ENCODE peak calls at places on chromosomes 13 and 19, in four cellular contexts. T is stimulated activated CD4-positive, alpha-beta T cell treated with anti-CD3 and anti-CD28 coated beads, Interleukin-15, amount 100 ng/mL, for 48 hours; Z is activated naive CD8-positive, alpha-beta T cell treated with anti-CD3 and anti-CD28 coated beads for 36 hours; F is hippocampal formation. S is an unnamed sample.
A peak's percentile ranks its signal among the peaks of the same experiment; 100 is the strongest.

GRCh38 chr19:13622727-13623126 is 116.4 kb upstream of the CACNA1A start:
- DNase-seq in T (no peak), Z (no peak), F (no peak), S (no peak)

GRCh38 chr13:102912599-102912998 is 66.8 kb downstream of the ERCC5 start:
- DNase-seq in T (no peak), Z (no peak), F (no peak), S (no peak)

GRCh38 chr19:40422428-40423226 is 3.2 kb downstream of the SERTAD1 start:
- DNase-seq in T (no peak), Z (no peak), F (no peak), S (no peak)

GRCh38 chr19:50896591-50897190 is 14.5 kb downstream of the KLK4 start:
- DNase-seq in T (peak; percentile 10), Z (peak; percentile 36), F (no peak), S (peak; percentile 33)

GRCh38 chr19:14048439-14049153 is 13.3 kb downstream of the PALM3 start:
- DNase-seq in T (peak; percentile 44), Z (peak; percentile 74), F (no peak), S (peak; percentile 88)

GRCh38 chr13:50891206-50891605 is 18.4 kb upstream of the RNASEH2B start:
- DNase-seq in T (no peak), Z (no peak), F (no peak), S (no peak)

GRCh38 chr13:40673061-40673397 is 6.6 kb upstream of the FOXO1 start:
- DNase-seq in T (no peak), Z (no peak), F (no peak), S (no peak)

GRCh38 chr19:42244452-42245220 is 2.2 kb upstream of the GSK3A start:
- DNase-seq in T (peak; percentile 83), Z (peak; percentile 93), F (peak; percentile 92), S (peak; percentile 90)

GRCh38 chr13:97223711-97224461 is 1.8 kb downstream of the MBNL2 start:
- DNase-seq in T (no peak), Z (no peak), F (peak; percentile 50), S (no peak)

GRCh38 chr19:17997969-17998826 is 9.8 kb upstream of the ARRDC2 start:
- DNase-seq in T (no peak), Z (no peak), F (no peak), S (no peak)

GRCh38 chr13:113637262-113638160 is 20.5 kb downstream of the ATP4B start:
- DNase-seq in T (no peak), Z (no peak), F (no peak), S (no peak)

GRCh38 chr13:113318956-113319355 is 21.9 kb downstream of the LAMP1 start:
- DNase-seq in T (no peak), Z (no peak), F (no peak), S (no peak)

GRCh38 chr19:32363175-32363574 is 17.8 kb downstream of the ZNF507 start:
- DNase-seq in T (no peak), Z (no peak), F (no peak), S (no peak)

GRCh38 chr19:56137405-56137804 is 3.7 kb upstream of the ZNF444 start:
- DNase-seq in T (no peak), Z (no peak), F (no peak), S (no peak)

GRCh38 chr19:13884726-13885591 is 8.0 kb downstream of the NANOS3 start:
- DNase-seq in T (no peak), Z (no peak), F (no peak), S (no peak)

GRCh38 chr19:31979949-31980670 is 365.3 kb upstream of the ZNF507 start:
- DNase-seq in T (no peak), Z (no peak), F (no peak), S (no peak)

GRCh38 chr19:50290011-50290410 is 39.2 kb downstream of the KCNC3 start:
- DNase-seq in T (no peak), Z (no peak), F (no peak), S (no peak)

GRCh38 chr13:23140492-23140891 is 40.3 kb upstream of the SGCG start:
- DNase-seq in T (no peak), Z (no peak), F (no peak), S (no peak)

GRCh38 chr13:44049546-44049945 is 169.8 kb downstream of the LACC1 start:
- DNase-seq in T (no peak), Z (no peak), F (no peak), S (no peak)

GRCh38 chr19:46607441-46607841 is 6.3 kb downstream of the CALM3 start:
- DNase-seq in T (no peak), Z (no peak), F (peak; percentile 45), S (no peak)

GRCh38 chr13:24921881-24922280 is 157.9 kb downstream of the RNF17 start:
- DNase-seq in T (no peak), Z (no peak), F (no peak), S (no peak)

GRCh38 chr19:18425515-18426415 is 6.6 kb downstream of the SSBP4 start:
- DNase-seq in T (no peak), Z (no peak), F (no peak), S (no peak)

GRCh38 chr19:21566073-21566472 is 60.7 kb downstream of the ZNF429 start:
- DNase-seq in T (peak; percentile 36), Z (peak; percentile 28), F (no peak), S (no peak)

GRCh38 chr19:55472463-55472862 is 4.0 kb upstream of the ZNF628 start:
- DNase-seq in T (no peak), Z (no peak), F (no peak), S (no peak)

GRCh38 chr19:57302727-57303401 is 17.4 kb upstream of the ZNF543 start:
- DNase-seq in T (no peak), Z (no peak), F (no peak), S (no peak)

GRCh38 chr19:50377051-50377441 is 789 bp downstream of the NR1H2 start:
- DNase-seq in T (no peak), Z (peak; percentile 49), F (no peak), S (peak; percentile 60)

GRCh38 chr19:50500060-50500752 is 10.8 kb downstream of the JOSD2 start:
- DNase-seq in T (no peak), Z (no peak), F (peak; percentile 31), S (no peak)

GRCh38 chr19:7942981-7943443 is 454 bp downstream of the TIMM44 start:
- DNase-seq in T (no peak), Z (no peak), F (no peak), S (no peak)

GRCh38 chr13:67643656-67644055 is 413.5 kb upstream of the PCDH9 start:
- DNase-seq in T (no peak), Z (no peak), F (no peak), S (no peak)

GRCh38 chr19:41694196-41694595 is 6.1 kb upstream of the CEACAM7 start:
- DNase-seq in T (no peak), Z (no peak), F (no peak), S (no peak)